ENCODE peak calls at places on chromosome 14, in seven cellular contexts. P, E, D, G, X, A and O are unnamed samples.
A peak's percentile ranks its signal among the peaks of the same experiment; 100 is the strongest.

GRCh38 chr14:45838597-45838996 is 585.6 kb upstream of the MIS18BP1 start:
- DNase-seq in X (no peak), G (peak; percentile 0), D (no peak), A (no peak), E (peak; percentile 2), P (no peak), O (no peak)

GRCh38 chr14:24232645-24233537 is at the start of gene GMPR2:
- DNase-seq in D (no peak), G (no peak), X (no peak), E (no peak), P (no peak), A (no peak), O (no peak)

GRCh38 chr14:29741909-29742401 is 185.7 kb downstream of the PRKD1 start:
- DNase-seq in D (no peak), X (peak; percentile 61), P (no peak), G (peak; percentile 68), A (no peak), E (no peak), O (peak; percentile 41)

GRCh38 chr14:54117401-54117800 is 160.8 kb upstream of the BMP4 start:
- DNase-seq in E (no peak), X (no peak), P (no peak), D (no peak), G (no peak), A (peak; percentile 22), O (no peak)

GRCh38 chr14:19917243-19917642 is 3.2 kb upstream of the OR4K5 start:
- DNase-seq in X (no peak), E (no peak), A (no peak), P (no peak), D (no peak), G (no peak), O (no peak)

GRCh38 chr14:29895591-29896043 is 32.0 kb downstream of the PRKD1 start:
- DNase-seq in G (no peak), A (no peak), E (peak; percentile 73), D (no peak), X (no peak), P (no peak), O (no peak)

GRCh38 chr14:33477752-33478151 is 473.1 kb downstream of the EGLN3 start:
- DNase-seq in X (no peak), P (no peak), E (no peak), A (no peak), D (no peak), G (no peak), O (no peak)

GRCh38 chr14:69137456-69138188 is 15.3 kb downstream of the DCAF5 start:
- DNase-seq in E (no peak), G (no peak), X (no peak), D (no peak), P (no peak), A (no peak), O (no peak)

GRCh38 chr14:36091096-36091495 is 85.4 kb downstream of the PTCSC3 start:
- DNase-seq in G (peak; percentile 82), P (no peak), E (no peak), X (peak; percentile 74), D (no peak), A (peak; percentile 78), O (peak; percentile 88)

GRCh38 chr14:62706217-62706616 is 339.0 kb downstream of the KCNH5 start:
- DNase-seq in D (no peak), E (no peak), P (no peak), G (no peak), X (no peak), A (no peak), O (no peak)

GRCh38 chr14:96881713-96882112 is 84.5 kb downstream of the VRK1 start:
- DNase-seq in A (no peak), X (no peak), P (no peak), G (no peak), D (no peak), E (no peak), O (no peak)

GRCh38 chr14:104392001-104392395 is 187.6 kb upstream of the C14orf180 start:
- DNase-seq in D (no peak), P (no peak), E (no peak), X (no peak), A (no peak), G (no peak), O (no peak)